ENCODE peak calls at places on chromosome 18, in four cellular contexts. R, I, F and M are unnamed samples.
A peak's percentile ranks its signal among the peaks of the same experiment; 100 is the strongest.

GRCh38 chr18:5600376-5601071 is 56.7 kb upstream of the EPB41L3 start:
- DNase-seq in R (no peak), I (no peak), F (peak; percentile 20), M (no peak)

GRCh38 chr18:31835528-31836138 is 75.0 kb upstream of the SLC25A52 start:
- DNase-seq in R (no peak), I (peak; percentile 16), F (peak; percentile 1), M (peak; percentile 50)

GRCh38 chr18:48354746-48355260 is 54.4 kb downstream of the ZBTB7C start:
- DNase-seq in R (no peak), I (no peak), F (no peak), M (no peak)

GRCh38 chr18:54734059-54734458 is 94.2 kb upstream of the RAB27B start:
- DNase-seq in R (no peak), I (peak; percentile 97), F (peak; percentile 84), M (no peak)

GRCh38 chr18:48064978-48065600 is 134.6 kb upstream of the SMAD2 start:
- DNase-seq in R (no peak), I (peak; percentile 27), F (no peak), M (no peak)

GRCh38 chr18:24019641-24020331 is 5.2 kb downstream of the TTC39C start:
- DNase-seq in R (peak; percentile 90), I (no peak), F (peak; percentile 37), M (no peak)

GRCh38 chr18:58186258-58186948 is 142.4 kb downstream of the NEDD4L start:
- DNase-seq in R (no peak), I (peak; percentile 98), F (peak; percentile 57), M (no peak)

GRCh38 chr18:58101291-58101706 is 57.3 kb downstream of the NEDD4L start:
- DNase-seq in R (peak; percentile 74), I (no peak), F (no peak), M (peak; percentile 53)

GRCh38 chr18:58389745-58390144 is 239.1 kb downstream of the ALPK2 start:
- DNase-seq in R (no peak), I (no peak), F (no peak), M (no peak)

GRCh38 chr18:58562999-58563667 is 65.8 kb downstream of the ALPK2 start:
- DNase-seq in R (no peak), I (no peak), F (no peak), M (no peak)

GRCh38 chr18:37270666-37271052 is 294.9 kb downstream of the CELF4 start:
- DNase-seq in R (no peak), I (no peak), F (no peak), M (no peak)
- H3K4me3 ChIP-seq in R (no peak overlapping the region), I (no peak overlapping the region), F (no peak overlapping the region), M (no peak overlapping the region)

DNA sequence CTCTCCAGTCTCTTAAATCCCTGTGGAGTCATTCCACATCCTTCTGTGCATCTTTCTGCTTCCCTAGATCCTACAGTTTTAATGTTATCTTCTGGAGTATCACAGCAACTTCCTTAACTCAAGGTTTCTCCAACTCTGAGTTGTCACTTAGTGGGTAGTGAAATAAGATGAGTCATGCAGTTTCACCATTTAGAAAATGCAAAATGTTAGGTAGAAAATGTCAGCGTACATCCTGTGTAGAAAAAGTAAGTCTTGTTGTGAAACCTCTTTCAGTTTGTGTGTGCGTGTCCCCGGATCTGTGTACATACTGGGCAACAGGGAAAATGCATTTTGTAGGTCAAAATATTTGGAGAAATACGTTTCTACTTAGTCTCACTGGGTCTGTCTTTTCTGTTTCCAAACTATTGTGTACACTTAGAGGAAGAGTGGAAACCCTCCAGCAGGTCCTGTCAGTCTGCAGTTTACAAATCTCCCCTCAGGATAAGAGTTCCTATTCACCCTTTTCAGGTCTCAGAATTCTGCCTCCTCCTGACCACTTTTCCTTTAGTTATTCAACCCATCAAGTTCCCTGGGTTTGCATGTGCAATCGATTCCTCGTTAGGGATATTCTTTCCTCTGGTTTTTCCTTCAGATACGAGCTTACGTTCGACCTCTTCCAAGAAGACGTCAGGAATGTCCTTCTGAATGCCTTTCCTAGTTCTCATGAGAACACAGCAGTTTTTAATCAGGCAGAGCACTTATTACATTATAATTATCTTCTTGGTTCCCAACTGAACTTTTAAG is 154.8 kb downstream of the TGIF1 start:
- DNase-seq in R (peak; percentile 80), I (peak; percentile 89), F (peak; percentile 99), M (no peak)
- H3K4me3 ChIP-seq in R (peak overlapping the region; percentile 29), I (peak overlapping the region; percentile 18), F (peak overlapping the region; percentile 50), M (peak overlapping the region; percentile 30)

GRCh38 chr18:37483984-37484892 is 81.4 kb downstream of the CELF4 start:
- DNase-seq in R (no peak), I (no peak), F (no peak), M (no peak)

GRCh38 chr18:37483221-37483971 is 82.2 kb downstream of the CELF4 start:
- DNase-seq in R (no peak), I (peak; percentile 36), F (peak; percentile 2), M (no peak)

GRCh38 chr18:37486848-37487247 is 78.8 kb downstream of the CELF4 start:
- DNase-seq in R (no peak), I (no peak), F (no peak), M (no peak)

GRCh38 chr18:37487400-37487831 is 78.2 kb downstream of the CELF4 start:
- DNase-seq in R (no peak), I (no peak), F (no peak), M (no peak)

DNA sequence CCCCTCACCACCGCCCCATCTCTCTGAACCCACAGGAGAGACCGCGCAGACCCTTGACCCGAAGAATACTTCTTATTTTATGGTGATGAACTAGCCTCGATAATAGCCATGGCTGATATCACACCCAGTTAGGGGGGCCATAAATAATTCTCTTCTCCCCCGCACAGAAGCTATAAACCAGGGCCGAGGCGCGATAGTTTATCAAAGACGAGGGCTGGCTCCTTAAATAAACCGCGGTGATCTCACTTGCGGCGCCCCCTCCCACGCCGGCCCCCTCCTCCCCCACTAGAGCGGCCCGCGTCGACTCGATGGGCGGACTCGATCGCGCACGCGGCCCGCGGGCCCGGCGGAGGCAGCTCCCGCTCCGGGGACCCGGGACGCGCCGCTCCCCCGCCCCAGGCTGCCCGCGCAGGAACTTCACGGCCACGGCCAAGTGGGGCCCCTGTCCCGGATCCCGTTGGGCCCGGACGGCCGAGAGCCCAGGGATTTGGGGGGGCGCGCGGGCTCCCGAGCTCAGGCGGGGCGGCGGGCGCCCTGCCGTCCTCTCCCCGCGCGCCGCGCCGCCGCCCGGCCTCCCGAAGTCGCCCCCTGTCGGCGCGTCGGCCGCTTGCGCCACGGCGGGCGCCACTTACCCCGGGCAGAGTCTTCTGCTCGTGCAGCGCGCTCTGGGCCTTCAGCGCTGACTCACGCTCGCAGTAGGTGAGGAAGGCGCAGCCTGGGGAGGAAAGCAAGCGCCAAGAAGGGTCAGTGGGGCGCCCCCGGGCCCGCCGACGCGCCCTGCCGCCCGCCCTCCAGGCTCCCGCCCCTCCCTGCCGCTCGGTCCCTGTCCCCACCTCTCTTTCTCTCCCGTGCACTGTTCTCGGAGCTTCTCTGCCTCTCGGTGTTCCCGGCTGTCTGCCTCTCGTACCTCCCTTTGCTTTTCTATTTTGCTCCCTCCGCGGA is 80.4 kb downstream of the CELF4 start:
- DNase-seq in R (no peak), I (peak; percentile 42), F (peak; percentile 17), M (no peak)
- H3K4me3 ChIP-seq in R (no peak overlapping the region), I (no peak overlapping the region), F (no peak overlapping the region), M (peak overlapping the region; percentile 50)

GRCh38 chr18:22558945-22559385 is 141.2 kb upstream of the CTAGE1 start:
- DNase-seq in R (no peak), I (peak; percentile 59), F (peak; percentile 40), M (no peak)
- H3K4me3 ChIP-seq in R (no peak overlapping the region), I (peak overlapping the region; percentile 48), F (peak overlapping the region; percentile 57), M (peak overlapping the region; percentile 53)

DNA sequence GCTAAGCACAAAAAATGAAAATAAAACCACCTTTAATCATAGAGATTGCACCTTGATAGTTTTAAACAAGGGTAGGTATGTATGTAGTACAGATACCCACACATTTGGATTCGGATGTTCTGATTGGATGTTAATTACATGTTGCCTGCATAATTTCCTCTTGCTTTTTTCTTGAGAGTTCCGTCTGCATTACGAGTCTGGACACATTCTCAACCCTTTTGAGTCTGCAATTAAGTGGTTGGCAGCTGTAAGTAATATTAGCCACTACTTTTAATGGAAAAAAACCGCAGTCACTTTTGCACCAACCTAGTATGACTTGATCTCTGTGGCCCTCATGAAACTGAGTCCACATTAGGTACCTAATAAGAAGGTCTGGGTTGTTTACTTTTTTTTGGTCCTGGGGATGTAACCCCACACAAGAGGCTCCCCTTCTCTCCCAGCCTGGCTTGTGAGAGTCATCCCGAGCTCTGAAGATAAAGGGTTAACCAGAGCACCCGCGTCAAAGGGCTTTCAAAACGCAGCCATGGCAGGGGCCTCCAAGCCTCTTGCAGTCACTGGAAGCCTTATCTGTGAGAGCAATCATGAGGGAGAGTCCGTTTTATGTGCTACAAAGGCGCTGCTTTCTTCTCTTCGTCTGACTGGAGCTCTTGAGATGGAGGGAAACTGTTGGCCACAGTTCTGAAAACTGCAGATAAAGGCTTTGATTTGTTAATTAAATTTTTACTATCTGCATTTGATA is 217.4 kb downstream of the VAPA start:
- DNase-seq in R (no peak), I (peak; percentile 36), F (no peak), M (no peak)
- H3K4me3 ChIP-seq in R (no peak overlapping the region), I (no peak overlapping the region), F (no peak overlapping the region), M (peak overlapping the region; percentile 70)

DNA sequence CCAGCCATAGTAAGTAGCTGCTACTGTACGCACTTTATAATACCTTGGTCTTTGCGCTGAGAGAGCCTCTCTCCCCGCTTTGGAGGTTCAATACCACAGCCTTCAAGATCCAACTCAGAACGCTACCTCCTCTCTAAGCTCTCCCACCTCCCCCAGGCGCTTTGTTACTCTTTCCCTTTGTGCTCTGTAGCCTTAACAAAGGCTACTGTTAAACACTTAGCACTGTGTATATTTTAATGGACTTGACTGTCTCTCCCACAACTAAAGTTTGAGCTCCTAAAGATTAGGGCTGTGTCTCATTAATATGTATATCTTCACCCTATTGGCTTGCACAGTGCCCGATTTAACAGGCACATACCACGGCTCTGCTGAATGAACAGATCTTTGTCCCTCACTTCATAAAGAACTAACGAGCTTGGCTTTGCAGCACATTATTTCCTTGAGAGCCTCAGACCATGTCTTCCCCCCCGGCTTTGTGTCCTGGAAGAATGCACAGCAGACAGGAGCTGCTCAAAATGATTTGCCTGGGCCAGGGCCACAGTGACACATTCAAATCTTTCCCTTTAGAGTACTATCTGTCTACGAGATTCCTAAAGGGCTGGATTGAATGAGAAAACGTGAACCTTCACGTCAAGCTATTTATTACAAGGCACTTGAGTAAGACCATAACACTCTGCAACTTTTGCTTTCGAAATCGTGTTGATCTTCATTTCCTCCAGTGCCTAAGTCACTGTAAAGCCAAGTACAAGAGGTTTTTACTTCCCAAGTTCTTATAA is 22.1 kb downstream of the ABHD3 start:
- DNase-seq in R (no peak), I (peak; percentile 77), F (peak; percentile 80), M (no peak)
- H3K4me3 ChIP-seq in R (peak overlapping the region; percentile 49), I (peak overlapping the region; percentile 6), F (peak overlapping the region; percentile 55), M (peak overlapping the region; percentile 14)

GRCh38 chr18:2979027-2979570 is 33.8 kb downstream of the LPIN2 start:
- DNase-seq in R (no peak), I (no peak), F (peak; percentile 72), M (no peak)

GRCh38 chr18:2979871-2980606 is 32.9 kb downstream of the LPIN2 start:
- DNase-seq in R (no peak), I (no peak), F (no peak), M (no peak)

GRCh38 chr18:2978626-2979025 is 34.3 kb downstream of the LPIN2 start:
- DNase-seq in R (no peak), I (peak; percentile 53), F (peak; percentile 75), M (no peak)

GRCh38 chr18:2976733-2977132 is 36.2 kb downstream of the LPIN2 start:
- DNase-seq in R (no peak), I (no peak), F (no peak), M (no peak)

DNA sequence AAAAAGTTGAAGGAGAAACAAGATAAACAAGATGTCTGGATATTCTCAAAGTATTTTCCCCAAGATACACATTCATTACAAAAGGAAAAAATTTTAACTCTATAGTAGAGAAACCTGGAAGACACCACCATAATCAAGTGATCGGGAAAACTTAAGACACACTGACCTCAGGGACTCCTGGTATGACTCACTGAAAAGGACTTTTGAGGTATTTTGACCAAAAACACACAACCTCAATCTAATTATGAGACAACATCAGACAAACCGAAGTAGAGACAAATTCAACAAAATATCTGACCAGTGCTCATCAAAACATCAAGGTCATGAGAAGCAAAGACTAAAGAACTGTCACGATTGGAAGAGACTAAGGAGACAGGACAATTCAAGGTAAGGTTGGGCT is 34.7 kb downstream of the LPIN2 start:
- DNase-seq in R (no peak), I (no peak), F (peak; percentile 42), M (no peak)
- H3K4me3 ChIP-seq in R (no peak overlapping the region), I (no peak overlapping the region), F (peak overlapping the region; percentile 32), M (no peak overlapping the region)